ENCODE peak calls at places on chromosomes 11 and 22, in ten cellular contexts. One of them, this sample, is unnamed. For H3K9me3 and H3K4me1, the result is how much of the 10 kb centered on the place peaks cover.

GRCh38 chr11:58003036-58003435 is 20.6 kb upstream of the OR9Q1 start:
- DNase-seq in ovary: no peak
- DNase-seq in pancreas: no peak
- DNase-seq in CD4-positive, CD25-positive, alpha-beta regulatory T cell: no peak
- DNase-seq in tibial nerve: no peak
- DNase-seq in GM23248: no peak
- DNase-seq in IMR-90: no peak
- DNase-seq in CD8-positive, alpha-beta memory T cell: no peak
- DNase-seq in DND-41: no peak
- DNase-seq in sigmoid colon: no peak
- DNase-seq in this sample: no peak

GRCh38 chr11:122192634-122193245 is 76.7 kb upstream of the BLID start:
- DNase-seq in ovary: no peak
- DNase-seq in pancreas: no peak
- DNase-seq in CD4-positive, CD25-positive, alpha-beta regulatory T cell: no peak
- DNase-seq in tibial nerve: no peak
- DNase-seq in GM23248: peak
- DNase-seq in IMR-90: peak
- DNase-seq in CD8-positive, alpha-beta memory T cell: no peak
- DNase-seq in DND-41: no peak
- DNase-seq in sigmoid colon: no peak
- DNase-seq in this sample: no peak

GRCh38 chr22:41446057-41446501 is 522 bp downstream of the TOB2 start:
- DNase-seq in ovary: peak
- DNase-seq in pancreas: peak
- DNase-seq in CD4-positive, CD25-positive, alpha-beta regulatory T cell: no peak
- DNase-seq in tibial nerve: no peak
- DNase-seq in GM23248: peak
- DNase-seq in IMR-90: no peak
- DNase-seq in CD8-positive, alpha-beta memory T cell: no peak
- DNase-seq in DND-41: no peak
- DNase-seq in sigmoid colon: peak
- DNase-seq in this sample: peak

GRCh38 chr22:23033116-23033905 is 37.0 kb upstream of the GNAZ start:
- DNase-seq in ovary: no peak
- DNase-seq in pancreas: no peak
- DNase-seq in CD4-positive, CD25-positive, alpha-beta regulatory T cell: no peak
- DNase-seq in tibial nerve: no peak
- DNase-seq in GM23248: no peak
- DNase-seq in IMR-90: no peak
- DNase-seq in CD8-positive, alpha-beta memory T cell: no peak
- DNase-seq in DND-41: no peak
- DNase-seq in sigmoid colon: no peak
- DNase-seq in this sample: no peak

GRCh38 chr11:71420455-71421241 is 27.5 kb downstream of the DHCR7 start:
- DNase-seq in ovary: no peak
- DNase-seq in pancreas: no peak
- DNase-seq in CD4-positive, CD25-positive, alpha-beta regulatory T cell: no peak
- DNase-seq in tibial nerve: no peak
- DNase-seq in GM23248: peak
- DNase-seq in IMR-90: peak
- DNase-seq in CD8-positive, alpha-beta memory T cell: no peak
- DNase-seq in DND-41: peak
- DNase-seq in sigmoid colon: no peak
- DNase-seq in this sample: no peak

GRCh38 chr22:42791721-42792452 is 65.2 kb downstream of the ARFGAP3 start:
- DNase-seq in ovary: peak
- DNase-seq in pancreas: peak
- DNase-seq in CD4-positive, CD25-positive, alpha-beta regulatory T cell: no peak
- DNase-seq in tibial nerve: no peak
- DNase-seq in GM23248: peak
- DNase-seq in IMR-90: no peak
- DNase-seq in CD8-positive, alpha-beta memory T cell: no peak
- DNase-seq in DND-41: no peak
- DNase-seq in sigmoid colon: peak
- DNase-seq in this sample: peak

GRCh38 chr11:72781063-72781312 is 12.9 kb downstream of the STARD10 start:
- DNase-seq in ovary: no peak
- DNase-seq in pancreas: peak
- DNase-seq in CD4-positive, CD25-positive, alpha-beta regulatory T cell: no peak
- DNase-seq in tibial nerve: no peak
- DNase-seq in GM23248: no peak
- DNase-seq in IMR-90: no peak
- DNase-seq in CD8-positive, alpha-beta memory T cell: no peak
- DNase-seq in DND-41: no peak
- DNase-seq in sigmoid colon: no peak
- DNase-seq in this sample: no peak

GRCh38 chr11:75571625-75572024 is 9.6 kb downstream of the SERPINH1 start:
- DNase-seq in ovary: no peak
- DNase-seq in pancreas: no peak
- DNase-seq in CD4-positive, CD25-positive, alpha-beta regulatory T cell: no peak
- DNase-seq in tibial nerve: no peak
- DNase-seq in GM23248: no peak
- DNase-seq in IMR-90: no peak
- DNase-seq in CD8-positive, alpha-beta memory T cell: no peak
- DNase-seq in DND-41: no peak
- DNase-seq in sigmoid colon: no peak
- DNase-seq in this sample: no peak

GRCh38 chr22:24107668-24108067 is 73.6 kb upstream of the SUSD2 start:
- DNase-seq in ovary: peak
- DNase-seq in pancreas: no peak
- DNase-seq in CD4-positive, CD25-positive, alpha-beta regulatory T cell: no peak
- DNase-seq in tibial nerve: peak
- DNase-seq in GM23248: peak
- DNase-seq in IMR-90: peak
- DNase-seq in CD8-positive, alpha-beta memory T cell: no peak
- DNase-seq in DND-41: no peak
- DNase-seq in sigmoid colon: peak
- DNase-seq in this sample: peak

GRCh38 chr11:69344570-69345145 is 50.7 kb downstream of the MYEOV start:
- DNase-seq in ovary: no peak
- DNase-seq in pancreas: no peak
- DNase-seq in CD4-positive, CD25-positive, alpha-beta regulatory T cell: no peak
- DNase-seq in tibial nerve: no peak
- DNase-seq in GM23248: no peak
- DNase-seq in IMR-90: no peak
- DNase-seq in CD8-positive, alpha-beta memory T cell: no peak
- DNase-seq in DND-41: no peak
- DNase-seq in sigmoid colon: no peak
- DNase-seq in this sample: no peak

GRCh38 chr11:123678246-123678645 is 23.8 kb upstream of the SCN3B start:
- DNase-seq in ovary: no peak
- DNase-seq in pancreas: no peak
- DNase-seq in CD4-positive, CD25-positive, alpha-beta regulatory T cell: no peak
- DNase-seq in tibial nerve: no peak
- DNase-seq in GM23248: no peak
- DNase-seq in IMR-90: no peak
- DNase-seq in CD8-positive, alpha-beta memory T cell: no peak
- DNase-seq in DND-41: no peak
- DNase-seq in sigmoid colon: no peak
- DNase-seq in this sample: no peak

GRCh38 chr11:115477410-115477809 is 26.8 kb downstream of the CADM1 start:
- DNase-seq in ovary: no peak
- DNase-seq in pancreas: no peak
- DNase-seq in CD4-positive, CD25-positive, alpha-beta regulatory T cell: no peak
- DNase-seq in tibial nerve: no peak
- DNase-seq in GM23248: no peak
- DNase-seq in IMR-90: no peak
- DNase-seq in CD8-positive, alpha-beta memory T cell: no peak
- DNase-seq in DND-41: no peak
- DNase-seq in sigmoid colon: no peak
- DNase-seq in this sample: no peak

GRCh38 chr11:75589933-75590332 is 27.9 kb downstream of the SERPINH1 start:
- DNase-seq in ovary: no peak
- DNase-seq in pancreas: no peak
- DNase-seq in CD4-positive, CD25-positive, alpha-beta regulatory T cell: no peak
- DNase-seq in tibial nerve: no peak
- DNase-seq in GM23248: no peak
- DNase-seq in IMR-90: no peak
- DNase-seq in CD8-positive, alpha-beta memory T cell: no peak
- DNase-seq in DND-41: no peak
- DNase-seq in sigmoid colon: no peak
- DNase-seq in this sample: peak

GRCh38 chr11:61833926-61834277 is 5.8 kb downstream of the FADS2 start:
- DNase-seq in ovary: no peak
- DNase-seq in pancreas: peak
- DNase-seq in CD4-positive, CD25-positive, alpha-beta regulatory T cell: no peak
- DNase-seq in tibial nerve: no peak
- DNase-seq in GM23248: no peak
- DNase-seq in IMR-90: no peak
- DNase-seq in CD8-positive, alpha-beta memory T cell: no peak
- DNase-seq in DND-41: peak
- DNase-seq in sigmoid colon: no peak
- DNase-seq in this sample: no peak

GRCh38 chr11:112364962-112365481 is 104.4 kb upstream of the PLET1 start:
- DNase-seq in ovary: peak
- DNase-seq in pancreas: no peak
- DNase-seq in CD4-positive, CD25-positive, alpha-beta regulatory T cell: no peak
- DNase-seq in tibial nerve: no peak
- DNase-seq in GM23248: peak
- DNase-seq in IMR-90: peak
- DNase-seq in CD8-positive, alpha-beta memory T cell: no peak
- DNase-seq in DND-41: no peak
- DNase-seq in sigmoid colon: peak
- DNase-seq in this sample: no peak

DNA sequence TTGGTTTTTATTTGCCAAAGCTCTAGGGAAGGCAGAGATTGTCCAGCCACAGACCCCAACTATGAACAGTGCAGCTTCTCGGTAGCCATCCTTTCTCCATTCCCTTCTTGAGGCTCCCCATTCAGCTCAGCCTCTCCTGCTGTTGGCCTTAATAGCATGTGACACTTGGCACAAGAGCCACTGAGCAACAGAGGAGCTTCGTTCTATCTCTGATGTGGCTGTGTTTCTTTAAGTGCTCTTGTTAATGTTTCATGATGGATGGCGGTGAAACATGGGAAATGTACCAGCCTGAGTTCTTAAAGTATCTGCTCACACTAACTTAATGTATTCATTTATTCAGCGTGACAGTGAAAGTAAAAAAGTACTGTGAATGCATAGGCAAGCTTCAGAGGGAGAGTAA is 59.7 kb upstream of the NAV2 start:
- DNase-seq in ovary: no peak
- DNase-seq in pancreas: no peak
- DNase-seq in CD4-positive, CD25-positive, alpha-beta regulatory T cell: no peak
- DNase-seq in tibial nerve: no peak
- DNase-seq in GM23248: no peak
- DNase-seq in IMR-90: no peak
- DNase-seq in CD8-positive, alpha-beta memory T cell: no peak
- DNase-seq in DND-41: no peak
- DNase-seq in sigmoid colon: no peak
- DNase-seq in this sample: no peak
- H3K9me3 ChIP-seq in ovary: under half
- H3K9me3 ChIP-seq in pancreas: under half
- H3K9me3 ChIP-seq in CD4-positive, CD25-positive, alpha-beta regulatory T cell: under half
- H3K9me3 ChIP-seq in tibial nerve: under half
- H3K9me3 ChIP-seq in GM23248: under half
- H3K9me3 ChIP-seq in IMR-90: under half
- H3K9me3 ChIP-seq in CD8-positive, alpha-beta memory T cell: under half
- H3K9me3 ChIP-seq in DND-41: under half
- H3K9me3 ChIP-seq in sigmoid colon: under half
- H3K9me3 ChIP-seq in this sample: under half

DNA sequence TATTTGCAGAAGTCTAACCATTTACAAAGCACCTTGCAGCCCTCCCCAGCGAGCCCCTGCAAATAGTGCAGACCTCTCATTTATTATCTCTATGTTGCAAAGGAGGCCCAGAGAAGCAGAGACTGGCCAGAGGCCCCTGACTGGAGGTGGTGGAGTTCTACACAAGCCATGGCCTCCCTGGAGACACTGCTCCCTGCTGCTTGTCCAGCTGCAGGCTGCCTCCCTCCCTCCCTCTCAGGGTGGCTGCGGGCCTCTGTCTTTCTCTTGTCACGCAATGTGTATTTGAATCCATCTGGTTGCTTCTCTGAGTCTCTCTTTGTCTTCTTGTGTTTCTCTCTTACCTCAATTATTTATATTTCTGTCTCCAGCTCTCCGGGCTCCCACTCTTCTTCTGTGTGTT is 59.1 kb upstream of the PRDM11 start:
- DNase-seq in ovary: no peak
- DNase-seq in pancreas: no peak
- DNase-seq in CD4-positive, CD25-positive, alpha-beta regulatory T cell: no peak
- DNase-seq in tibial nerve: no peak
- DNase-seq in GM23248: peak
- DNase-seq in IMR-90: peak
- DNase-seq in CD8-positive, alpha-beta memory T cell: no peak
- DNase-seq in DND-41: no peak
- DNase-seq in sigmoid colon: no peak
- DNase-seq in this sample: no peak
- H3K4me1 ChIP-seq in ovary: under half
- H3K4me1 ChIP-seq in pancreas: under half
- H3K4me1 ChIP-seq in CD4-positive, CD25-positive, alpha-beta regulatory T cell: under half
- H3K4me1 ChIP-seq in tibial nerve: under half
- H3K4me1 ChIP-seq in GM23248: under half
- H3K4me1 ChIP-seq in IMR-90: under half
- H3K4me1 ChIP-seq in CD8-positive, alpha-beta memory T cell: under half
- H3K4me1 ChIP-seq in DND-41: under half
- H3K4me1 ChIP-seq in sigmoid colon: under half
- H3K4me1 ChIP-seq in this sample: half or more

DNA sequence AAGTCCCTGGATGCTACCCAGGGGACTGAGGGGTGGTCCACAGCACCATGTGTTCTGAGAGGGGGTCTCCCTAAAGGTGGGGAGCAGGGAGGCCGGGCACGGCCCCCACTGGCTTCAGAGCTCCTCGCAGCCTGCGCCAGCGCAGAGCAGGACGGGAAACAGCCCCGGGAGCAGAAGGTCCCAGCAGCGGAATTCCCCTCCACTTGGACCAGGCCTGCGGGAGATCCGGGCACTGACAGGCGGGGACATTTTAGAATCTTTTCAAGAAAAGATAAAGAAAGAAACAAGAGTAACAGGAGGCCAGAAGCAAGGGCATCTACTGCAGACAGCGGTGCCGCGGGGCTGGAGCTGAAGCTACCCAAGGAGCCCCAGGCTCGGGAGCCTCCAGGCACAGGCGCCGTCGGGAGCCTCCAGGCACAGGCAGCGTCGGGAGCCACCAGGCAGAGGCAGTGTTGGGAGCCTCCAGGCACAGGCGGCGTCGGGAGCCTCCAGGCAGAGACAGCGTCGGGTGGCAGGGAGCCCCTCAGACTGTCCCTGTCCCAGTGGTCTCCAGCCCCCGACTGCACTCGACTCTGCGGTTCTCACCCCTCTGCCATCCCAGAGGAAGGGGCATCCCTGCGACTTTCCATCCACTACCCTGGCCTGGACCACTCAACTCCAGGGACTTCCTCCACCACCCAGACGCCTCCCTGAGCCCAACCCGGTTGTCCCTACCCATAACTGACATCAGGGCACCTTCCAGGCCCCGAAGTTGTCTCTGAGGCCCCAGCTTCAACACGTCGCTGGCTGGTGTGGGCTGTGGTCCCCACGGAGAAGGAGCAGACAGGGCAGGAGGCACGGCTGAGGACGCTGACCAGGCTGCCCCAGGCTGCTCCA is 211.1 kb downstream of the BRD1 start:
- DNase-seq in ovary: no peak
- DNase-seq in pancreas: peak
- DNase-seq in CD4-positive, CD25-positive, alpha-beta regulatory T cell: no peak
- DNase-seq in tibial nerve: no peak
- DNase-seq in GM23248: no peak
- DNase-seq in IMR-90: no peak
- DNase-seq in CD8-positive, alpha-beta memory T cell: no peak
- DNase-seq in DND-41: no peak
- DNase-seq in sigmoid colon: no peak
- DNase-seq in this sample: peak
- H3K9me3 ChIP-seq in ovary: under half
- H3K9me3 ChIP-seq in pancreas: under half
- H3K9me3 ChIP-seq in CD4-positive, CD25-positive, alpha-beta regulatory T cell: under half
- H3K9me3 ChIP-seq in tibial nerve: under half
- H3K9me3 ChIP-seq in GM23248: under half
- H3K9me3 ChIP-seq in IMR-90: under half
- H3K9me3 ChIP-seq in CD8-positive, alpha-beta memory T cell: under half
- H3K9me3 ChIP-seq in DND-41: under half
- H3K9me3 ChIP-seq in sigmoid colon: under half
- H3K9me3 ChIP-seq in this sample: under half

GRCh38 chr11:12177739-12178338 is 67.4 kb downstream of the MICAL2 start:
- DNase-seq in ovary: no peak
- DNase-seq in pancreas: no peak
- DNase-seq in CD4-positive, CD25-positive, alpha-beta regulatory T cell: no peak
- DNase-seq in tibial nerve: no peak
- DNase-seq in GM23248: no peak
- DNase-seq in IMR-90: peak
- DNase-seq in CD8-positive, alpha-beta memory T cell: no peak
- DNase-seq in DND-41: no peak
- DNase-seq in sigmoid colon: no peak
- DNase-seq in this sample: no peak
- H3K4me1 ChIP-seq in ovary: under half
- H3K4me1 ChIP-seq in pancreas: under half
- H3K4me1 ChIP-seq in CD4-positive, CD25-positive, alpha-beta regulatory T cell: under half
- H3K4me1 ChIP-seq in tibial nerve: under half
- H3K4me1 ChIP-seq in GM23248: half or more
- H3K4me1 ChIP-seq in IMR-90: under half
- H3K4me1 ChIP-seq in CD8-positive, alpha-beta memory T cell: under half
- H3K4me1 ChIP-seq in DND-41: under half
- H3K4me1 ChIP-seq in sigmoid colon: under half
- H3K4me1 ChIP-seq in this sample: half or more